ENCODE peak calls at places on chromosomes 6 and 20, in five cellular contexts. X is iPS DF 6.9, W is fibroblast of the conjunctiva, Q is kidney epithelial cell, F is left ventricle myocardium superior. D is an unnamed sample.

GRCh38 chr20:31633339-31633914 is 4.3 kb upstream of the COX4I2 start:
- DNase-seq in W (no peak), Q (no peak), F (peak), X (no peak), D (no peak)

GRCh38 chr6:90997076-90997475 is 410.2 kb upstream of the MAP3K7 start:
- DNase-seq in F (no peak), X (no peak), W (no peak), Q (no peak), D (no peak)

GRCh38 chr20:43670423-43670822 is 3.5 kb downstream of the MYBL2 start:
- DNase-seq in Q (no peak), W (no peak), X (no peak), F (no peak), D (no peak)

GRCh38 chr6:90538651-90539050 is 48.2 kb downstream of the MAP3K7 start:
- DNase-seq in W (no peak), X (no peak), Q (no peak), F (no peak), D (no peak)

GRCh38 chr6:130717657-130718056 is 109.5 kb upstream of the SMLR1 start:
- DNase-seq in F (no peak), Q (no peak), W (no peak), X (no peak), D (peak)

GRCh38 chr20:55684578-55684977 is 320.7 kb downstream of the CBLN4 start:
- DNase-seq in Q (no peak), F (peak), X (no peak), W (no peak), D (no peak)

GRCh38 chr6:160131636-160132296 is 10.2 kb downstream of the SLC22A1 start:
- DNase-seq in Q (no peak), X (no peak), W (no peak), F (no peak), D (no peak)

GRCh38 chr20:49517509-49518100 is 35.1 kb upstream of the KCNB1 start:
- DNase-seq in Q (no peak), W (no peak), X (no peak), F (no peak), D (no peak)

GRCh38 chr6:99064769-99065168 is 117.0 kb upstream of the FBXL4 start:
- DNase-seq in F (no peak), Q (no peak), W (no peak), X (no peak), D (no peak)

GRCh38 chr6:149131891-149132290 is 185.6 kb upstream of the TAB2 start:
- DNase-seq in X (no peak), W (no peak), F (no peak), Q (no peak), D (no peak)

GRCh38 chr20:34715384-34715783 is 11.2 kb downstream of the TP53INP2 start:
- DNase-seq in F (no peak), W (no peak), X (no peak), Q (no peak), D (no peak)

GRCh38 chr6:4895971-4896370 is 107.9 kb downstream of the RPP40 start:
- DNase-seq in Q (no peak), F (no peak), X (no peak), W (no peak), D (no peak)

GRCh38 chr6:27867941-27868705 is 44.1 kb downstream of the OR2B2 start:
- DNase-seq in W (no peak), F (no peak), X (no peak), Q (no peak), D (no peak)

GRCh38 chr6:41519748-41520699 is 26.2 kb upstream of the FOXP4 start:
- DNase-seq in X (no peak), W (no peak), Q (no peak), F (no peak), D (no peak)

GRCh38 chr6:136209496-136209895 is 40.6 kb downstream of the MTFR2 start:
- DNase-seq in F (no peak), X (no peak), Q (no peak), W (no peak), D (no peak)

GRCh38 chr6:129843573-129843972 is 17.5 kb downstream of the TMEM244 start:
- DNase-seq in F (no peak), Q (no peak), X (no peak), W (no peak), D (no peak)

GRCh38 chr6:7311920-7312615 is 931 bp downstream of the SSR1 start:
- DNase-seq in Q (no peak), W (no peak), X (no peak), F (no peak), D (peak)

GRCh38 chr6:155889405-155889804 is 433.8 kb upstream of the NOX3 start:
- DNase-seq in X (no peak), F (no peak), Q (no peak), W (no peak), D (no peak)

GRCh38 chr6:106525111-106525884 is 104.0 kb downstream of the RTN4IP1 start:
- DNase-seq in W (no peak), Q (no peak), F (no peak), X (no peak), D (no peak)

GRCh38 chr6:165059032-165059431 is 250.4 kb downstream of the C6orf118 start:
- DNase-seq in F (no peak), X (no peak), W (no peak), Q (peak), D (no peak)

GRCh38 chr20:32188376-32189122 is 19.0 kb downstream of the PLAGL2 start:
- DNase-seq in Q (no peak), F (no peak), W (no peak), X (no peak), D (no peak)

GRCh38 chr20:59385461-59385860 is 85.0 kb downstream of the EDN3 start:
- DNase-seq in W (no peak), Q (no peak), X (peak), F (no peak), D (no peak)

GRCh38 chr20:25218109-25218486 is 22.6 kb downstream of the ENTPD6 start:
- DNase-seq in F (no peak), W (no peak), X (no peak), Q (no peak), D (no peak)

GRCh38 chr6:55892749-55893357 is 17.5 kb upstream of the BMP5 start:
- DNase-seq in F (no peak), X (no peak), Q (no peak), W (no peak), D (no peak)

GRCh38 chr20:34705383-34706021 is 1.4 kb downstream of the TP53INP2 start:
- DNase-seq in F (peak), Q (no peak), X (no peak), W (no peak), D (no peak)